ENCODE peak calls at places on chromosome 5, in eight cellular contexts. B is SK-N-SH, P is A549, Q is tibial nerve, C is HepG2, O is stomach, S is K562, N is transverse colon. X is an unnamed sample. For H3K4me1, the result is how much of the 10 kb centered on the place peaks cover.

GRCh38 chr5:52728201-52728600 is 59.5 kb upstream of the ITGA1 start:
- DNase-seq in N (no peak), O (no peak), P (no peak), C (no peak), Q (no peak), S (no peak), B (no peak), X (no peak)

GRCh38 chr5:88236866-88237642 is 31.6 kb downstream of the TMEM161B start:
- DNase-seq in C (no peak), P (no peak), O (no peak), B (no peak), N (no peak), S (no peak), Q (no peak), X (no peak)

GRCh38 chr5:142357469-142358090 is 32.8 kb upstream of the SPRY4 start:
- DNase-seq in B (no peak), N (no peak), P (no peak), S (no peak), O (no peak), Q (peak), C (no peak), X (no peak)

GRCh38 chr5:116358911-116359418 is 215.7 kb downstream of the SEMA6A start:
- DNase-seq in C (no peak), Q (no peak), S (no peak), B (no peak), N (no peak), O (no peak), P (no peak), X (no peak)

GRCh38 chr5:120942551-120942950 is 478.5 kb downstream of the PRR16 start:
- DNase-seq in P (no peak), C (no peak), S (no peak), Q (no peak), N (no peak), B (no peak), O (no peak), X (no peak)

GRCh38 chr5:171310816-171311697 is 2.0 kb downstream of the TLX3 start:
- DNase-seq in P (no peak), N (no peak), C (no peak), S (no peak), O (no peak), B (no peak), Q (no peak), X (no peak)

GRCh38 chr5:131528682-131529081 is 106.3 kb downstream of the RAPGEF6 start:
- DNase-seq in N (no peak), O (no peak), B (no peak), C (no peak), P (no peak), S (no peak), Q (no peak), X (no peak)

GRCh38 chr5:13218518-13218917 is 726.0 kb downstream of the DNAH5 start:
- DNase-seq in N (no peak), P (peak), Q (no peak), B (no peak), C (no peak), S (no peak), O (no peak), X (no peak)

GRCh38 chr5:58239075-58239474 is 220.8 kb downstream of the PLK2 start:
- DNase-seq in P (no peak), O (no peak), N (no peak), C (no peak), B (no peak), Q (no peak), S (no peak), X (no peak)

GRCh38 chr5:148915224-148915803 is 88.9 kb downstream of the ADRB2 start:
- DNase-seq in P (no peak), B (no peak), C (no peak), S (no peak), Q (no peak), N (no peak), O (no peak), X (no peak)

GRCh38 chr5:52705720-52706119 is 82.0 kb upstream of the ITGA1 start:
- DNase-seq in Q (no peak), P (no peak), N (no peak), S (no peak), C (no peak), B (no peak), O (no peak), X (no peak)

GRCh38 chr5:122896598-122897282 is 51.3 kb downstream of the SNX24 start:
- DNase-seq in O (no peak), N (no peak), B (no peak), S (no peak), Q (peak), P (no peak), C (peak), X (no peak)

GRCh38 chr5:59174248-59174844 is 591.5 kb downstream of the RAB3C start:
- DNase-seq in P (peak), B (peak), O (no peak), N (no peak), C (peak), Q (peak), S (no peak), X (no peak)

GRCh38 chr5:111113678-111114077 is 21.5 kb downstream of the WDR36 start:
- DNase-seq in S (no peak), P (no peak), C (no peak), Q (no peak), O (no peak), N (no peak), B (no peak), X (no peak)

GRCh38 chr5:1643651-1644392 is 120.1 kb upstream of the LPCAT1 start:
- DNase-seq in S (no peak), O (no peak), N (no peak), Q (no peak), C (no peak), B (peak), P (peak), X (no peak)

GRCh38 chr5:108061941-108062340 is 320.0 kb downstream of the FBXL17 start:
- DNase-seq in Q (no peak), N (no peak), P (no peak), O (no peak), B (no peak), C (no peak), S (no peak), X (no peak)

GRCh38 chr5:140366770-140367630 is 7.0 kb downstream of the SLC4A9 start:
- DNase-seq in O (no peak), N (peak), P (no peak), C (no peak), B (no peak), S (no peak), Q (no peak), X (no peak)

GRCh38 chr5:158313739-158314464 is 455.0 kb upstream of the CLINT1 start:
- DNase-seq in S (no peak), C (no peak), Q (no peak), N (no peak), P (no peak), O (no peak), B (no peak), X (no peak)

GRCh38 chr5:149063017-149063687 is at the start of gene SH3TC2:
- DNase-seq in S (no peak), P (peak), Q (no peak), C (peak), B (no peak), O (peak), N (peak), X (no peak)

GRCh38 chr5:180139731-180140626 is 68.4 kb upstream of the RNF130 start:
- DNase-seq in O (peak), C (no peak), N (no peak), P (no peak), S (no peak), Q (no peak), B (peak), X (no peak)

DNA sequence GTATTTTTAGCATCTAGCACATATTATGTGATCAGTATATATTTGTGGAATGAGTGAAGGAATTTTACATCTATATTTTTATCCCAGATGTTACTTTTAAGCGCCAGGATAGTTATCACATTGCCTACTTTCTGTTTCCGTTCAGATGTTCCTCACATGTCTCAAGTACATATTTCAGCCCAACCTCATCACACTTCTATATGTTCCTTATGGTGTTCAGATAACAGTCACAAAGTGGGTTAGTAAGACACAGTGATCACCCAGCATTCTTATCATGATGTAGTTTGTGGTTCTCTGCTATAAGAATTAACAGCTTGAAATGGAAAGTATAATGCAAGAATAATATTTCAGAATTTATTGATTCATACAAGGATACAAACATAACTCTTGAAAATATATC is 170.0 kb upstream of the RASA1 start:
- DNase-seq in Q (no peak), B (no peak), S (no peak), O (no peak), C (no peak), N (no peak), P (no peak), X (no peak)
- H3K4me1 ChIP-seq in Q (under half), B (under half), S (under half), O (under half), C (under half), N (under half), P (under half), X (under half)

GRCh38 chr5:51539232-51539631 is 156.0 kb downstream of the ISL1 start:
- DNase-seq in O (no peak), B (no peak), N (no peak), Q (no peak), P (no peak), C (no peak), S (no peak), X (no peak)

GRCh38 chr5:51544386-51544785 is 161.1 kb downstream of the ISL1 start:
- DNase-seq in S (no peak), Q (no peak), C (no peak), O (no peak), P (no peak), N (no peak), B (no peak), X (no peak)
- TF ChIP-seq CTCF in S (no peak), Q (no peak), C (no peak), O (no peak), P (no peak), N (no peak), B (no peak), X (no peak)

GRCh38 chr5:97388794-97389193 is 205.7 kb upstream of the RIOK2 start:
- DNase-seq in Q (no peak), S (no peak), O (no peak), N (no peak), C (no peak), B (no peak), P (no peak), X (no peak)

DNA sequence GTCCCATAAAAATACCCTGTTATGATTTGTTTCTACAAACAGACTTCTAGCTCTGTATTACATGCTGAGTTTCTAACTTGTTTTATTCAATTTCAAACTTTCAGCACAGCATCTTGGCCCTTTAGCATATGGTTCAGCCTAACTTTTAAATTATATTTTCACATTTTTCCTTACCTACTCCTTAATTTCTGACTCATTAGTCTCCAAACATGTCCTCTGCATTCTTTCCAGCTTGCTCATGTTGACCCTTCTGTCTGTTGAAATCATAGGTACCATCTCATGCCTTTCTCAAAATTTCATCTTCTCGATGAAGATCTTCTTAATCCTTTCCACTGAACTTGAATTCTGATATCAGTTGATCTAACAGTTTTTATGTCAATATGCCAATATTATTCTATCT is 200.9 kb upstream of the RIOK2 start:
- DNase-seq in N (no peak), S (no peak), O (no peak), P (no peak), Q (no peak), C (no peak), B (no peak), X (no peak)
- TF ChIP-seq EP300 in N (no peak), S (no peak), O (no peak), P (no peak), Q (no peak), C (no peak), B (no peak), X (no peak)

GRCh38 chr5:124651663-124652513 is 94.6 kb downstream of the ZNF608 start:
- DNase-seq in B (peak), P (peak), N (peak), C (peak), Q (peak), S (peak), O (peak), X (peak)

GRCh38 chr5:124650960-124651662 is 95.3 kb downstream of the ZNF608 start:
- DNase-seq in P (no peak), B (no peak), C (no peak), S (peak), N (no peak), O (no peak), Q (no peak), X (no peak)

GRCh38 chr5:124647393-124647792 is 99.0 kb downstream of the ZNF608 start:
- DNase-seq in O (no peak), C (no peak), Q (no peak), S (no peak), P (no peak), N (no peak), B (no peak), X (no peak)

GRCh38 chr5:124648902-124649467 is 97.5 kb downstream of the ZNF608 start:
- DNase-seq in P (no peak), Q (no peak), C (peak), O (no peak), N (no peak), B (no peak), S (no peak), X (no peak)

DNA sequence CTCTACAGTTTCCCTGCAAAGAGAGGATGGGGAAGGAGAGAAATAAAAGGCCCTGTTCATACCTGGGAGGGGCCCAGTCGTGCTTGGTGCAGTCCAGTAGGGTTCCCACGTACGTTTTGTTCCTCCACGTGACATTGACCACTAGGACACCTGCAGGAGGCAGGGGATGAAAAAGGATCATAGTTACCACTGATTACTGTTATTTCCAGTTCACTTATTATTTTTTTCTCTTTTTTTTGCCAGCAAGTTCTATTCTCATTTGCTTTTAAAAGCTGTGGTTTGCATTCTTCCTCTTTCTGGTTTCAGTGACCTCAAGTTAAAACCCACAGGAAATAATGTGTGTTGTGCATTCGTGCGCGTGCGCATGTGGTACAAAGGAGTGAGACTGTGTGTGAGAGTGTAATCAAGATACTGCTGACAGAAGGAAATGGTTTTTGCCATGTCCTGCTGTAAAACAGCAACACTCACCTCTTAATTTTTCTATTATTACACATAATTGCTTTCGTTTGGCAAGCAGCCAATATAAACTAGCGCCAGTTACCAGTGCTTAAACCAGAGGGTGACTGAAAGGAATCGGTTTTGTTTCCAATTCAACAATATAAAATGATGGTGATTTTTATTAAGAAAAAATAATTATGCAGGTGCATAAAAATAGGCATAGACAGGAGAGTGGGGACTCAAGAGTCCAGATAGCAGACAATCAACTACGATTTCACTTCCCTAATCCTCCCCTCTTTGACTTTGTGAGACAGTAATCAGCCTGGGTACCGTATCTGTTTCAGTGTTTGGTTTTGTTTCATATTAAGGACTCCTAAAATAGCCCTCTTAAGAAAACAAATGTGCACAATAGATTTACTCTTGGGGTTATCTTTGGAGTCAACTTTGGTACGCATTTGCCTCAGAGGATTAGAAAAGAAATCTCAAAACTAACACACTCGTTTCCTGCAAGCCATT is 96.6 kb downstream of the ZNF608 start:
- DNase-seq in Q (peak), N (peak), C (no peak), O (peak), S (peak), B (peak), P (no peak), X (peak)
- H3K4me1 ChIP-seq in Q (under half), N (under half), C (half or more), O (half or more), S (under half), B (under half), P (under half), X (under half)

DNA sequence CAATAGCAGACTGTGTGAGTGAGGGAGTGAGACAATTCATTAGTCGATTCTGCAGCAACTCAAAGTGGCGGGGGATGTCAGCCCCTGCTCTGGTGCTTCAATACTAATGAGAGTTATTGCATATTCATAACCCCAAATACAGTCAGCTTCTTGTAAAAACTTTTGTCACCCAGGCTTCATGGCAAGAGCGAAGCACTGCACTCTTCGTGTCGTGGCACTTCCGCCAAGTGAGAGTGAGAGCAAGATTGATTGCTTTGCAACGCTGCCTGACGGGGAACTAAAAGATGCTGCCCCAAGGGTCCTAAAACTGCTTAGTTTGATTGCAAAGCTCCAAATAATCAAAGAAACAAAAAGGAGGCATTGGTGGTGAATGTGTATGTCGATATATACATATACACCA is 150.9 kb downstream of the NR2F1-AS1 start:
- DNase-seq in P (no peak), S (no peak), O (no peak), B (no peak), C (no peak), Q (no peak), N (no peak), X (no peak)
- TF ChIP-seq CTCF in P (no peak), S (no peak), O (no peak), B (no peak), C (no peak), Q (no peak), N (no peak), X (no peak)

GRCh38 chr5:35857606-35858205 is 1.0 kb downstream of the IL7R start:
- DNase-seq in S (no peak), P (no peak), B (no peak), Q (no peak), O (no peak), N (no peak), C (no peak), X (no peak)

GRCh38 chr5:35857004-35857345 is 284 bp downstream of the IL7R start:
- DNase-seq in O (no peak), C (no peak), S (no peak), N (no peak), B (no peak), Q (no peak), P (no peak), X (no peak)

GRCh38 chr5:35860686-35861085 is 4.0 kb downstream of the IL7R start:
- DNase-seq in N (no peak), O (no peak), S (no peak), Q (no peak), P (no peak), C (no peak), B (no peak), X (no peak)

GRCh38 chr5:35861718-35862117 is 5.0 kb downstream of the IL7R start:
- DNase-seq in N (no peak), O (no peak), B (no peak), P (no peak), Q (no peak), C (no peak), S (no peak), X (no peak)

GRCh38 chr5:35859101-35859661 is 2.5 kb downstream of the IL7R start:
- DNase-seq in P (no peak), S (no peak), B (no peak), N (no peak), O (no peak), C (no peak), Q (no peak), X (no peak)
- TF ChIP-seq EP300 in P (no peak), S (no peak), B (no peak), N (no peak), O (no peak), C (no peak), Q (no peak), X (no peak)

GRCh38 chr5:65969539-65970393 is 43.4 kb downstream of the ERBIN start:
- DNase-seq in S (no peak), B (no peak), P (no peak), Q (no peak), O (no peak), C (no peak), N (no peak), X (no peak)
- H3K4me1 ChIP-seq in S (under half), B (under half), P (under half), Q (half or more), O (half or more), C (under half), N (under half), X (under half)

DNA sequence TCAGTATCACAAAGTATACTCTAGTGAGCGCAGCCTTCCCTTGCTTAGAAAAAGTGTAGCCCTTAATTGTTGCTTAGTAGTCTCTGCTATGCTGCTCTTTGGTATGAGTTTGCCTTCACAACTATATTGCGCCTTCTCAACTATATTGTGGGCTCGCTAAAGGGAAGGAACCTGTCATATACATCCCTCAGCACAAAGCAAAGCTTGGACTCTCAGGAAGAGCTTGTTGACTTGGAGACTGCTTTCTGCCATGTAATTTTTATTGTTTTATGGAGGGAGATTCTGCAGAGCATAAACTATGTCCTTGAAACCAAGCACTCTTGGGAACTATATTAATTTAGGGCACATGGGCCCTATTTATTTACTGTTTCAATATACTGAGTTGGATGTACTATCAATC is 119.1 kb upstream of the HAPLN1 start:
- DNase-seq in B (no peak), O (no peak), Q (no peak), P (no peak), C (no peak), N (no peak), S (no peak), X (no peak)
- TF ChIP-seq CTCF in B (no peak), O (no peak), Q (no peak), P (no peak), C (no peak), N (no peak), S (no peak), X (no peak)